ENCODE peak calls at places on chromosome 16, in seven cellular contexts. C, N, I, Y, E, O and S are unnamed samples.

GRCh38 chr16:81181013-81181720 is 57.3 kb upstream of the BCO1 start:
- DNase-seq in C (peak; percentile 97), Y (peak; percentile 91), N (peak; percentile 77), O (no peak), I (peak; percentile 81), E (peak; percentile 97), S (peak; percentile 96)

GRCh38 chr16:29030086-29030840 is 45.4 kb downstream of the LAT start:
- DNase-seq in E (peak; percentile 13), O (no peak), Y (no peak), C (no peak), I (no peak), N (no peak), S (no peak)

GRCh38 chr16:11138026-11138768 is 117.8 kb downstream of the SOCS1 start:
- DNase-seq in I (no peak), C (no peak), E (no peak), N (peak; percentile 41), O (no peak), Y (no peak), S (peak; percentile 58)

GRCh38 chr16:85641776-85642176 is 28.7 kb downstream of the GSE1 start:
- DNase-seq in I (no peak), Y (peak; percentile 23), N (no peak), E (no peak), O (no peak), C (no peak), S (no peak)

GRCh38 chr16:81846105-81846504 is 67.0 kb downstream of the PLCG2 start:
- DNase-seq in N (no peak), Y (no peak), I (no peak), C (no peak), E (peak; percentile 67), O (no peak), S (peak; percentile 52)

GRCh38 chr16:87002717-87003413 is 314.3 kb downstream of the C16orf95 start:
- DNase-seq in N (no peak), I (no peak), O (no peak), C (peak; percentile 70), Y (peak; percentile 76), E (no peak), S (no peak)

GRCh38 chr16:88633684-88634140 is 4.7 kb upstream of the IL17C start:
- DNase-seq in N (peak; percentile 7), C (peak; percentile 13), E (no peak), O (peak; percentile 52), Y (no peak), I (peak; percentile 73), S (no peak)

GRCh38 chr16:86575754-86576557 is 2.4 kb upstream of the FOXL1 start:
- DNase-seq in Y (peak; percentile 94), N (peak; percentile 92), C (peak; percentile 97), O (no peak), I (peak; percentile 89), E (no peak), S (peak; percentile 94)

GRCh38 chr16:86355951-86356350 is 154.4 kb upstream of the FOXF1 start:
- DNase-seq in O (no peak), Y (no peak), E (no peak), C (no peak), I (no peak), N (no peak), S (no peak)

GRCh38 chr16:15422222-15422621 is 12.2 kb upstream of the BMERB1 start:
- DNase-seq in Y (no peak), E (no peak), C (no peak), O (no peak), I (no peak), N (no peak), S (no peak)

GRCh38 chr16:72836181-72836580 is 211.7 kb downstream of the ZFHX3 start:
- DNase-seq in E (no peak), O (no peak), Y (no peak), I (no peak), N (no peak), C (no peak), S (no peak)

GRCh38 chr16:20391045-20391444 is 13.5 kb downstream of the PDILT start:
- DNase-seq in N (no peak), C (no peak), I (no peak), Y (no peak), E (no peak), O (no peak), S (no peak)

GRCh38 chr16:56480776-56481467 is 29.6 kb downstream of the OGFOD1 start:
- DNase-seq in I (no peak), C (peak; percentile 2), Y (no peak), E (no peak), O (no peak), N (no peak), S (no peak)

GRCh38 chr16:88634141-88634993 is 4.0 kb upstream of the IL17C start:
- DNase-seq in Y (no peak), N (peak; percentile 44), E (no peak), I (peak; percentile 96), O (peak; percentile 42), C (peak; percentile 23), S (no peak)

GRCh38 chr16:78669994-78670393 is 570.5 kb downstream of the WWOX start:
- DNase-seq in Y (peak; percentile 73), O (no peak), N (no peak), C (no peak), I (no peak), E (no peak), S (no peak)

GRCh38 chr16:54882556-54882955 is 48.1 kb upstream of the IRX5 start:
- DNase-seq in Y (no peak), I (no peak), N (no peak), E (no peak), C (no peak), O (no peak), S (no peak)

GRCh38 chr16:54883358-54883757 is 47.3 kb upstream of the IRX5 start:
- DNase-seq in O (no peak), E (no peak), Y (no peak), C (no peak), N (no peak), I (no peak), S (no peak)

GRCh38 chr16:54875443-54875842 is 55.2 kb upstream of the IRX5 start:
- DNase-seq in O (no peak), I (peak; percentile 50), Y (no peak), E (no peak), N (no peak), C (no peak), S (no peak)

GRCh38 chr16:54879681-54880080 is 51.0 kb upstream of the IRX5 start:
- DNase-seq in O (no peak), C (no peak), E (no peak), I (no peak), N (no peak), Y (no peak), S (no peak)
- H3K4me3 ChIP-seq in O (no peak overlapping the region), C (no peak overlapping the region), E (no peak overlapping the region), I (no peak overlapping the region), N (no peak overlapping the region), Y (no peak overlapping the region), S (no peak overlapping the region)

GRCh38 chr16:52184336-52184735 is 362.6 kb downstream of the TOX3 start:
- DNase-seq in Y (no peak), I (no peak), E (no peak), O (no peak), N (no peak), C (no peak), S (no peak)

GRCh38 chr16:52182840-52183239 is 364.1 kb downstream of the TOX3 start:
- DNase-seq in C (no peak), N (no peak), I (no peak), Y (no peak), O (no peak), E (no peak), S (no peak)
- H2AFZ ChIP-seq in C (no peak overlapping the region), N (no peak overlapping the region), I (no peak overlapping the region), Y (no peak overlapping the region), O (no peak overlapping the region), E (no peak overlapping the region), S (no peak overlapping the region)

GRCh38 chr16:718922-719321 is 2.0 kb upstream of the ANTKMT start:
- DNase-seq in Y (no peak), N (no peak), O (no peak), I (no peak), C (no peak), E (no peak), S (no peak)
- H4K20me1 ChIP-seq in Y (peaks cover 47% of the 10 kb centered on the region), N (no peaks in the 10 kb centered on the region), O (no peaks in the 10 kb centered on the region), I (peaks cover 19% of the 10 kb centered on the region), C (peaks cover 7% of the 10 kb centered on the region), E (peaks cover 12% of the 10 kb centered on the region), S (peaks cover 8% of the 10 kb centered on the region)

GRCh38 chr16:3655791-3656490 is 1.4 kb downstream of the DNASE1 start:
- DNase-seq in O (no peak), I (no peak), C (no peak), E (no peak), N (no peak), Y (no peak), S (no peak)
- H3K4me3 ChIP-seq in O (no peak overlapping the region), I (no peak overlapping the region), C (no peak overlapping the region), E (no peak overlapping the region), N (no peak overlapping the region), Y (no peak overlapping the region), S (no peak overlapping the region)

DNA sequence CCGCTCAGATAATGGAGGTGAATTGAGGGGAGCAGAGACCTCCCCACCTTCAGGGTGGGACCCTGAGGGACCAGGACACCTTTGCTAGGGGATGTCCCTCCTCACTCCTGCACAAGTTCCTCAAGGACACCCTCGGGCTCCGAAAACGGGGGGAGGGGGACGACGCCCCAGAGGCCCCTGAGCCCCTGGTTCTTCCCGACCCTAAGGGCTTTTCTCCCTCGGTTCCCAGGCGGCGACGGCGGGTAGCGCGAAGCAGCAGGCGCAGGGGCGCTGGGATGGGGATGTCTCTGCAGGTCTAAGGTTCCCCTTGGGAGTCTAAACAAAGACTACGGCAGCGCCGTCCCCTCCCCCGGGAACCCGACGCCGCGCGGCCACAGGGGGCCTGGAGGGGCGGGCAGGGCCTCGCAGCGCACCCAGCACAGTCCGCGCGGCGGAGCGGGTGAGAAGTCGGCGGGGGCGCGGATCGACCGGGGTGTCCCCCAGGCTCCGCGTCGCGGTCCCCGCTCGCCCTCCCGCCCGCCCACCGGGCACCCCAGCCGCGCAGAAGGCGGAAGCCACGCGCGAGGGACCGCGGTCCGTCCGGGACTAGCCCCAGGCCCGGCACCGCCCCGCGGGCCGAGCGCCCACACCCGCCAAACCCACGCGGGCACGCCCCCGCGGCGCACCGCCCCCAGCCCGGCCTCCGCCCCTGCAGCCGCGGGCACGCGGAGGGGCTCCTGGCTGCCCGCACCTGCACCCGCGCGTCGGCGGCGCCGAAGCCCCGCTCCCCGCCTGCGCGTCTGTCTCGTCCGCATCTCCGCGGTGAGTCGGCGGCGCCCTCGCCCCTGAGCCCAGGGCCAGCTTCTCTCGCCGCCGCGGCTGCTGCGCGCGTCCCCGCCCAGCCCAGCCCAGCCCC is 36.7 kb upstream of the NDRG4 start:
- DNase-seq in N (no peak), E (no peak), O (no peak), C (no peak), Y (no peak), I (peak; percentile 70), S (no peak)
- H2AFZ ChIP-seq in N (peak overlapping the region; percentile 74), E (no peak overlapping the region), O (no peak overlapping the region), C (no peak overlapping the region), Y (peak overlapping the region; percentile 41), I (no peak overlapping the region), S (peak overlapping the region; percentile 84)

DNA sequence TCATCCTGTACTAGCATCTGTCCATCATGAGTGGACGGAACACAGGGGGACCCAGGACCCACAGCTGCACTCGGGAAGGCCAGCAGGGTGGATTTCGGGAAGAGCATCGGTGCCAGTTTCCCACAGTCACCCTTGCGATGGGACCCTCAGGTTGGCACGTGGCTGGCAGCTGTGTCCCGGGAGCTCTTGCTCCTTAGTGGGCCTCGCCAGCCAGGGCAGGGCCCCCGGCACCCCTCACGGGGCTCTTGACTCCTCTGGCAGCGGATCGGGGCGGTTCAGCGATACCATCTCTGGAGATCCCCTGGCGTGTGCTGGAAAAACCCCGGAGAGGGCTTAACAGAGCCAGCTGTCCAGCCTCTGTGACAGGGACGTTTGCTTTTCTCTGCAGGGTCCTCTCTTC is 9.2 kb downstream of the CAPN15 start:
- DNase-seq in C (no peak), N (no peak), E (no peak), Y (no peak), I (no peak), O (no peak), S (no peak)
- H4K20me1 ChIP-seq in C (peaks cover 67% of the 10 kb centered on the region), N (no peaks in the 10 kb centered on the region), E (peaks cover 84% of the 10 kb centered on the region), Y (peaks cover 94% of the 10 kb centered on the region), I (peaks cover 26% of the 10 kb centered on the region), O (no peaks in the 10 kb centered on the region), S (peaks cover 9% of the 10 kb centered on the region)